ENCODE peak calls at places on chromosomes 1 and 21, in eight cellular contexts. One of them, this sample, is unnamed.

GRCh38 chr1:87688136-87688535 is 359.5 kb downstream of the LMO4 start:
- DNase-seq in M059J: no peak
- DNase-seq in GM23338: no peak
- DNase-seq in NCI-H1092: no peak
- DNase-seq in lower leg skin: no peak
- DNase-seq in stimulated activated CD4-positive, alpha-beta T cell treated with anti-CD3 and anti-CD28 coated beads, Interleukin-4, amount 100 ng/mL, for 48 hours: no peak
- DNase-seq in stimulated activated CD8-positive, alpha-beta memory T cell treated with anti-CD3 and anti-CD28 coated beads, Interleukin-4, amount 100 ng/mL, for 48 hours: no peak
- DNase-seq in CD8-positive, alpha-beta memory T cell: no peak
- DNase-seq in this sample: no peak

GRCh38 chr21:41975391-41976272 is 21.8 kb upstream of the C2CD2 start:
- DNase-seq in GM23338: peak; percentile 22
- DNase-seq in lower leg skin: peak; percentile 8
- DNase-seq in stimulated activated CD4-positive, alpha-beta T cell treated with anti-CD3 and anti-CD28 coated beads, Interleukin-4, amount 100 ng/mL, for 48 hours: no peak
- DNase-seq in NCI-H1092: no peak
- DNase-seq in stimulated activated CD8-positive, alpha-beta memory T cell treated with anti-CD3 and anti-CD28 coated beads, Interleukin-4, amount 100 ng/mL, for 48 hours: no peak
- DNase-seq in M059J: no peak
- DNase-seq in CD8-positive, alpha-beta memory T cell: no peak
- DNase-seq in this sample: no peak

GRCh38 chr1:29933110-29933509 is 696.8 kb downstream of the PTPRU start:
- DNase-seq in M059J: peak; percentile 48
- DNase-seq in NCI-H1092: peak; percentile 28
- DNase-seq in CD8-positive, alpha-beta memory T cell: no peak
- DNase-seq in GM23338: no peak
- DNase-seq in stimulated activated CD4-positive, alpha-beta T cell treated with anti-CD3 and anti-CD28 coated beads, Interleukin-4, amount 100 ng/mL, for 48 hours: no peak
- DNase-seq in lower leg skin: no peak
- DNase-seq in stimulated activated CD8-positive, alpha-beta memory T cell treated with anti-CD3 and anti-CD28 coated beads, Interleukin-4, amount 100 ng/mL, for 48 hours: no peak
- DNase-seq in this sample: no peak

GRCh38 chr1:169844941-169845608 is 48.6 kb downstream of the SCYL3 start:
- DNase-seq in M059J: no peak
- DNase-seq in lower leg skin: no peak
- DNase-seq in stimulated activated CD8-positive, alpha-beta memory T cell treated with anti-CD3 and anti-CD28 coated beads, Interleukin-4, amount 100 ng/mL, for 48 hours: no peak
- DNase-seq in CD8-positive, alpha-beta memory T cell: no peak
- DNase-seq in NCI-H1092: no peak
- DNase-seq in stimulated activated CD4-positive, alpha-beta T cell treated with anti-CD3 and anti-CD28 coated beads, Interleukin-4, amount 100 ng/mL, for 48 hours: no peak
- DNase-seq in GM23338: no peak
- DNase-seq in this sample: no peak

GRCh38 chr1:223872308-223872878 is 26.6 kb upstream of the TP53BP2 start:
- DNase-seq in lower leg skin: no peak
- DNase-seq in stimulated activated CD8-positive, alpha-beta memory T cell treated with anti-CD3 and anti-CD28 coated beads, Interleukin-4, amount 100 ng/mL, for 48 hours: no peak
- DNase-seq in M059J: no peak
- DNase-seq in NCI-H1092: no peak
- DNase-seq in CD8-positive, alpha-beta memory T cell: no peak
- DNase-seq in stimulated activated CD4-positive, alpha-beta T cell treated with anti-CD3 and anti-CD28 coated beads, Interleukin-4, amount 100 ng/mL, for 48 hours: no peak
- DNase-seq in GM23338: no peak
- DNase-seq in this sample: no peak

GRCh38 chr1:181117648-181118449 is 29.3 kb downstream of the IER5 start:
- DNase-seq in GM23338: no peak
- DNase-seq in NCI-H1092: peak; percentile 53
- DNase-seq in stimulated activated CD4-positive, alpha-beta T cell treated with anti-CD3 and anti-CD28 coated beads, Interleukin-4, amount 100 ng/mL, for 48 hours: no peak
- DNase-seq in stimulated activated CD8-positive, alpha-beta memory T cell treated with anti-CD3 and anti-CD28 coated beads, Interleukin-4, amount 100 ng/mL, for 48 hours: no peak
- DNase-seq in CD8-positive, alpha-beta memory T cell: no peak
- DNase-seq in M059J: peak; percentile 98
- DNase-seq in lower leg skin: no peak
- DNase-seq in this sample: no peak

GRCh38 chr1:219206350-219206749 is 32.7 kb downstream of the LYPLAL1 start:
- DNase-seq in NCI-H1092: no peak
- DNase-seq in GM23338: no peak
- DNase-seq in lower leg skin: no peak
- DNase-seq in CD8-positive, alpha-beta memory T cell: no peak
- DNase-seq in stimulated activated CD8-positive, alpha-beta memory T cell treated with anti-CD3 and anti-CD28 coated beads, Interleukin-4, amount 100 ng/mL, for 48 hours: no peak
- DNase-seq in stimulated activated CD4-positive, alpha-beta T cell treated with anti-CD3 and anti-CD28 coated beads, Interleukin-4, amount 100 ng/mL, for 48 hours: no peak
- DNase-seq in M059J: no peak
- DNase-seq in this sample: no peak

GRCh38 chr1:153553691-153554608 is 4.9 kb upstream of the S100A3 start:
- DNase-seq in lower leg skin: no peak
- DNase-seq in stimulated activated CD4-positive, alpha-beta T cell treated with anti-CD3 and anti-CD28 coated beads, Interleukin-4, amount 100 ng/mL, for 48 hours: no peak
- DNase-seq in stimulated activated CD8-positive, alpha-beta memory T cell treated with anti-CD3 and anti-CD28 coated beads, Interleukin-4, amount 100 ng/mL, for 48 hours: no peak
- DNase-seq in M059J: no peak
- DNase-seq in NCI-H1092: no peak
- DNase-seq in GM23338: no peak
- DNase-seq in CD8-positive, alpha-beta memory T cell: no peak
- DNase-seq in this sample: no peak

GRCh38 chr21:45537111-45537745 is 5.0 kb downstream of the SLC19A1 start:
- DNase-seq in NCI-H1092: no peak
- DNase-seq in stimulated activated CD8-positive, alpha-beta memory T cell treated with anti-CD3 and anti-CD28 coated beads, Interleukin-4, amount 100 ng/mL, for 48 hours: no peak
- DNase-seq in lower leg skin: no peak
- DNase-seq in GM23338: no peak
- DNase-seq in CD8-positive, alpha-beta memory T cell: no peak
- DNase-seq in stimulated activated CD4-positive, alpha-beta T cell treated with anti-CD3 and anti-CD28 coated beads, Interleukin-4, amount 100 ng/mL, for 48 hours: no peak
- DNase-seq in M059J: no peak
- DNase-seq in this sample: no peak

GRCh38 chr1:112114540-112114939 is 125.1 kb upstream of the KCND3 start:
- DNase-seq in M059J: no peak
- DNase-seq in NCI-H1092: no peak
- DNase-seq in GM23338: peak; percentile 13
- DNase-seq in CD8-positive, alpha-beta memory T cell: no peak
- DNase-seq in lower leg skin: no peak
- DNase-seq in stimulated activated CD8-positive, alpha-beta memory T cell treated with anti-CD3 and anti-CD28 coated beads, Interleukin-4, amount 100 ng/mL, for 48 hours: no peak
- DNase-seq in stimulated activated CD4-positive, alpha-beta T cell treated with anti-CD3 and anti-CD28 coated beads, Interleukin-4, amount 100 ng/mL, for 48 hours: no peak
- DNase-seq in this sample: no peak

GRCh38 chr1:214707306-214708087 is 104.5 kb downstream of the CENPF start:
- DNase-seq in NCI-H1092: no peak
- DNase-seq in stimulated activated CD8-positive, alpha-beta memory T cell treated with anti-CD3 and anti-CD28 coated beads, Interleukin-4, amount 100 ng/mL, for 48 hours: no peak
- DNase-seq in M059J: peak; percentile 7
- DNase-seq in stimulated activated CD4-positive, alpha-beta T cell treated with anti-CD3 and anti-CD28 coated beads, Interleukin-4, amount 100 ng/mL, for 48 hours: no peak
- DNase-seq in GM23338: no peak
- DNase-seq in CD8-positive, alpha-beta memory T cell: no peak
- DNase-seq in lower leg skin: no peak
- DNase-seq in this sample: no peak

GRCh38 chr1:168488153-168488552 is 55.6 kb downstream of the XCL2 start:
- DNase-seq in M059J: peak; percentile 82
- DNase-seq in CD8-positive, alpha-beta memory T cell: no peak
- DNase-seq in NCI-H1092: no peak
- DNase-seq in GM23338: no peak
- DNase-seq in stimulated activated CD8-positive, alpha-beta memory T cell treated with anti-CD3 and anti-CD28 coated beads, Interleukin-4, amount 100 ng/mL, for 48 hours: no peak
- DNase-seq in stimulated activated CD4-positive, alpha-beta T cell treated with anti-CD3 and anti-CD28 coated beads, Interleukin-4, amount 100 ng/mL, for 48 hours: no peak
- DNase-seq in lower leg skin: peak; percentile 66
- DNase-seq in this sample: no peak

GRCh38 chr1:158818991-158819405 is 12.2 kb upstream of the MNDA start:
- DNase-seq in M059J: no peak
- DNase-seq in CD8-positive, alpha-beta memory T cell: no peak
- DNase-seq in GM23338: no peak
- DNase-seq in stimulated activated CD4-positive, alpha-beta T cell treated with anti-CD3 and anti-CD28 coated beads, Interleukin-4, amount 100 ng/mL, for 48 hours: no peak
- DNase-seq in stimulated activated CD8-positive, alpha-beta memory T cell treated with anti-CD3 and anti-CD28 coated beads, Interleukin-4, amount 100 ng/mL, for 48 hours: no peak
- DNase-seq in lower leg skin: no peak
- DNase-seq in NCI-H1092: no peak
- DNase-seq in this sample: no peak

GRCh38 chr21:32940079-32941014 is 85.4 kb upstream of the OLIG2 start:
- DNase-seq in M059J: peak; percentile 56
- DNase-seq in stimulated activated CD8-positive, alpha-beta memory T cell treated with anti-CD3 and anti-CD28 coated beads, Interleukin-4, amount 100 ng/mL, for 48 hours: peak; percentile 46
- DNase-seq in lower leg skin: no peak
- DNase-seq in stimulated activated CD4-positive, alpha-beta T cell treated with anti-CD3 and anti-CD28 coated beads, Interleukin-4, amount 100 ng/mL, for 48 hours: no peak
- DNase-seq in GM23338: peak; percentile 89
- DNase-seq in NCI-H1092: peak; percentile 17
- DNase-seq in CD8-positive, alpha-beta memory T cell: no peak
- DNase-seq in this sample: peak; percentile 19

GRCh38 chr1:174982971-174983689 is 16.6 kb upstream of the CACYBP start:
- DNase-seq in NCI-H1092: peak; percentile 14
- DNase-seq in stimulated activated CD4-positive, alpha-beta T cell treated with anti-CD3 and anti-CD28 coated beads, Interleukin-4, amount 100 ng/mL, for 48 hours: no peak
- DNase-seq in CD8-positive, alpha-beta memory T cell: no peak
- DNase-seq in GM23338: peak; percentile 76
- DNase-seq in M059J: peak; percentile 41
- DNase-seq in stimulated activated CD8-positive, alpha-beta memory T cell treated with anti-CD3 and anti-CD28 coated beads, Interleukin-4, amount 100 ng/mL, for 48 hours: no peak
- DNase-seq in lower leg skin: no peak
- DNase-seq in this sample: no peak

GRCh38 chr1:75855734-75856133 is 59.1 kb downstream of the MSH4 start:
- DNase-seq in stimulated activated CD8-positive, alpha-beta memory T cell treated with anti-CD3 and anti-CD28 coated beads, Interleukin-4, amount 100 ng/mL, for 48 hours: no peak
- DNase-seq in NCI-H1092: no peak
- DNase-seq in M059J: no peak
- DNase-seq in stimulated activated CD4-positive, alpha-beta T cell treated with anti-CD3 and anti-CD28 coated beads, Interleukin-4, amount 100 ng/mL, for 48 hours: no peak
- DNase-seq in CD8-positive, alpha-beta memory T cell: no peak
- DNase-seq in lower leg skin: no peak
- DNase-seq in GM23338: no peak
- DNase-seq in this sample: no peak

GRCh38 chr1:84089470-84090261 is 54.4 kb upstream of the PRKACB start:
- DNase-seq in stimulated activated CD8-positive, alpha-beta memory T cell treated with anti-CD3 and anti-CD28 coated beads, Interleukin-4, amount 100 ng/mL, for 48 hours: no peak
- DNase-seq in GM23338: no peak
- DNase-seq in CD8-positive, alpha-beta memory T cell: no peak
- DNase-seq in lower leg skin: no peak
- DNase-seq in M059J: peak; percentile 88
- DNase-seq in NCI-H1092: no peak
- DNase-seq in stimulated activated CD4-positive, alpha-beta T cell treated with anti-CD3 and anti-CD28 coated beads, Interleukin-4, amount 100 ng/mL, for 48 hours: no peak
- DNase-seq in this sample: no peak

GRCh38 chr1:51898090-51898734 is 19.7 kb upstream of the NRDC start:
- DNase-seq in stimulated activated CD8-positive, alpha-beta memory T cell treated with anti-CD3 and anti-CD28 coated beads, Interleukin-4, amount 100 ng/mL, for 48 hours: no peak
- DNase-seq in lower leg skin: no peak
- DNase-seq in NCI-H1092: no peak
- DNase-seq in CD8-positive, alpha-beta memory T cell: no peak
- DNase-seq in stimulated activated CD4-positive, alpha-beta T cell treated with anti-CD3 and anti-CD28 coated beads, Interleukin-4, amount 100 ng/mL, for 48 hours: no peak
- DNase-seq in M059J: peak; percentile 95
- DNase-seq in GM23338: no peak
- DNase-seq in this sample: no peak

GRCh38 chr1:209305221-209305954 is 278.1 kb upstream of the CAMK1G start:
- DNase-seq in GM23338: no peak
- DNase-seq in NCI-H1092: no peak
- DNase-seq in lower leg skin: no peak
- DNase-seq in stimulated activated CD8-positive, alpha-beta memory T cell treated with anti-CD3 and anti-CD28 coated beads, Interleukin-4, amount 100 ng/mL, for 48 hours: no peak
- DNase-seq in CD8-positive, alpha-beta memory T cell: no peak
- DNase-seq in stimulated activated CD4-positive, alpha-beta T cell treated with anti-CD3 and anti-CD28 coated beads, Interleukin-4, amount 100 ng/mL, for 48 hours: no peak
- DNase-seq in M059J: no peak
- DNase-seq in this sample: no peak

GRCh38 chr1:34266127-34266951 is 89.6 kb downstream of the C1orf94 start:
- DNase-seq in GM23338: peak; percentile 53
- DNase-seq in stimulated activated CD4-positive, alpha-beta T cell treated with anti-CD3 and anti-CD28 coated beads, Interleukin-4, amount 100 ng/mL, for 48 hours: no peak
- DNase-seq in M059J: peak; percentile 65
- DNase-seq in lower leg skin: no peak
- DNase-seq in NCI-H1092: no peak
- DNase-seq in CD8-positive, alpha-beta memory T cell: no peak
- DNase-seq in stimulated activated CD8-positive, alpha-beta memory T cell treated with anti-CD3 and anti-CD28 coated beads, Interleukin-4, amount 100 ng/mL, for 48 hours: no peak
- DNase-seq in this sample: no peak

GRCh38 chr1:8090241-8090702 is 64.2 kb upstream of the ERRFI1 start:
- DNase-seq in lower leg skin: no peak
- DNase-seq in M059J: peak; percentile 97
- DNase-seq in stimulated activated CD4-positive, alpha-beta T cell treated with anti-CD3 and anti-CD28 coated beads, Interleukin-4, amount 100 ng/mL, for 48 hours: no peak
- DNase-seq in CD8-positive, alpha-beta memory T cell: no peak
- DNase-seq in NCI-H1092: no peak
- DNase-seq in GM23338: no peak
- DNase-seq in stimulated activated CD8-positive, alpha-beta memory T cell treated with anti-CD3 and anti-CD28 coated beads, Interleukin-4, amount 100 ng/mL, for 48 hours: no peak
- DNase-seq in this sample: no peak

GRCh38 chr1:30976143-30976542 is 67.6 kb upstream of the SDC3 start:
- DNase-seq in CD8-positive, alpha-beta memory T cell: no peak
- DNase-seq in stimulated activated CD8-positive, alpha-beta memory T cell treated with anti-CD3 and anti-CD28 coated beads, Interleukin-4, amount 100 ng/mL, for 48 hours: no peak
- DNase-seq in M059J: peak; percentile 53
- DNase-seq in GM23338: no peak
- DNase-seq in NCI-H1092: no peak
- DNase-seq in stimulated activated CD4-positive, alpha-beta T cell treated with anti-CD3 and anti-CD28 coated beads, Interleukin-4, amount 100 ng/mL, for 48 hours: no peak
- DNase-seq in lower leg skin: no peak
- DNase-seq in this sample: no peak

GRCh38 chr1:205259361-205259832 is 31.7 kb downstream of the TMCC2 start:
- DNase-seq in stimulated activated CD4-positive, alpha-beta T cell treated with anti-CD3 and anti-CD28 coated beads, Interleukin-4, amount 100 ng/mL, for 48 hours: no peak
- DNase-seq in stimulated activated CD8-positive, alpha-beta memory T cell treated with anti-CD3 and anti-CD28 coated beads, Interleukin-4, amount 100 ng/mL, for 48 hours: no peak
- DNase-seq in CD8-positive, alpha-beta memory T cell: no peak
- DNase-seq in lower leg skin: no peak
- DNase-seq in M059J: no peak
- DNase-seq in NCI-H1092: no peak
- DNase-seq in GM23338: no peak
- DNase-seq in this sample: no peak

GRCh38 chr1:2373551-2374259 is 17.6 kb downstream of the MORN1 start:
- DNase-seq in stimulated activated CD4-positive, alpha-beta T cell treated with anti-CD3 and anti-CD28 coated beads, Interleukin-4, amount 100 ng/mL, for 48 hours: no peak
- DNase-seq in lower leg skin: no peak
- DNase-seq in GM23338: no peak
- DNase-seq in NCI-H1092: no peak
- DNase-seq in CD8-positive, alpha-beta memory T cell: no peak
- DNase-seq in M059J: no peak
- DNase-seq in stimulated activated CD8-positive, alpha-beta memory T cell treated with anti-CD3 and anti-CD28 coated beads, Interleukin-4, amount 100 ng/mL, for 48 hours: no peak
- DNase-seq in this sample: no peak

GRCh38 chr1:21703318-21703963 is 34.3 kb upstream of the RAP1GAP start:
- DNase-seq in stimulated activated CD8-positive, alpha-beta memory T cell treated with anti-CD3 and anti-CD28 coated beads, Interleukin-4, amount 100 ng/mL, for 48 hours: no peak
- DNase-seq in lower leg skin: no peak
- DNase-seq in CD8-positive, alpha-beta memory T cell: no peak
- DNase-seq in stimulated activated CD4-positive, alpha-beta T cell treated with anti-CD3 and anti-CD28 coated beads, Interleukin-4, amount 100 ng/mL, for 48 hours: no peak
- DNase-seq in GM23338: peak; percentile 48
- DNase-seq in NCI-H1092: no peak
- DNase-seq in M059J: peak; percentile 71
- DNase-seq in this sample: no peak

GRCh38 chr1:56081151-56081550 is 498.2 kb downstream of the PLPP3 start:
- DNase-seq in stimulated activated CD4-positive, alpha-beta T cell treated with anti-CD3 and anti-CD28 coated beads, Interleukin-4, amount 100 ng/mL, for 48 hours: no peak
- DNase-seq in NCI-H1092: no peak
- DNase-seq in M059J: peak; percentile 44
- DNase-seq in CD8-positive, alpha-beta memory T cell: no peak
- DNase-seq in lower leg skin: no peak
- DNase-seq in GM23338: no peak
- DNase-seq in stimulated activated CD8-positive, alpha-beta memory T cell treated with anti-CD3 and anti-CD28 coated beads, Interleukin-4, amount 100 ng/mL, for 48 hours: no peak
- DNase-seq in this sample: no peak

GRCh38 chr1:28909198-28909597 is 5.2 kb upstream of the EPB41 start:
- DNase-seq in NCI-H1092: no peak
- DNase-seq in GM23338: no peak
- DNase-seq in CD8-positive, alpha-beta memory T cell: no peak
- DNase-seq in lower leg skin: no peak
- DNase-seq in stimulated activated CD8-positive, alpha-beta memory T cell treated with anti-CD3 and anti-CD28 coated beads, Interleukin-4, amount 100 ng/mL, for 48 hours: no peak
- DNase-seq in stimulated activated CD4-positive, alpha-beta T cell treated with anti-CD3 and anti-CD28 coated beads, Interleukin-4, amount 100 ng/mL, for 48 hours: no peak
- DNase-seq in M059J: no peak
- DNase-seq in this sample: no peak